ENCODE peak calls at places on chromosomes 1 and 21, in eight cellular contexts. One of them, this sample, is unnamed.
A peak's percentile ranks its signal among the peaks of the same experiment; 100 is the strongest.

GRCh38 chr1:111520040-111520439 is 16.6 kb upstream of the ADORA3 start:
- DNase-seq in tibial artery: no peak
- DNase-seq in thoracic aorta: no peak
- DNase-seq in astrocyte of the spinal cord: no peak
- DNase-seq in psoas muscle: no peak
- DNase-seq in lower leg skin: no peak
- DNase-seq in pancreas: no peak
- DNase-seq in fibroblast of the aortic adventitia: no peak
- DNase-seq in this sample: no peak

GRCh38 chr1:28374297-28374696 is 4.8 kb downstream of the PHACTR4 start:
- DNase-seq in psoas muscle: no peak
- DNase-seq in pancreas: no peak
- DNase-seq in thoracic aorta: no peak
- DNase-seq in astrocyte of the spinal cord: peak; percentile 69
- DNase-seq in fibroblast of the aortic adventitia: peak; percentile 38
- DNase-seq in lower leg skin: no peak
- DNase-seq in tibial artery: no peak
- DNase-seq in this sample: no peak

GRCh38 chr1:70627910-70628309 is 216.8 kb downstream of the CTH start:
- DNase-seq in tibial artery: no peak
- DNase-seq in fibroblast of the aortic adventitia: peak; percentile 3
- DNase-seq in pancreas: no peak
- DNase-seq in lower leg skin: no peak
- DNase-seq in psoas muscle: no peak
- DNase-seq in astrocyte of the spinal cord: no peak
- DNase-seq in thoracic aorta: no peak
- DNase-seq in this sample: no peak

GRCh38 chr1:109252167-109252892 is 3.0 kb downstream of the CELSR2 start:
- DNase-seq in lower leg skin: no peak
- DNase-seq in pancreas: no peak
- DNase-seq in tibial artery: no peak
- DNase-seq in fibroblast of the aortic adventitia: no peak
- DNase-seq in astrocyte of the spinal cord: no peak
- DNase-seq in psoas muscle: peak; percentile 36
- DNase-seq in thoracic aorta: no peak
- DNase-seq in this sample: no peak

GRCh38 chr21:35163381-35163780 is 114.3 kb upstream of the RUNX1 start:
- DNase-seq in astrocyte of the spinal cord: peak; percentile 28
- DNase-seq in lower leg skin: no peak
- DNase-seq in tibial artery: no peak
- DNase-seq in pancreas: no peak
- DNase-seq in fibroblast of the aortic adventitia: no peak
- DNase-seq in thoracic aorta: no peak
- DNase-seq in psoas muscle: no peak
- DNase-seq in this sample: no peak

GRCh38 chr1:53725238-53725689 is 13.7 kb downstream of the GLIS1 start:
- DNase-seq in astrocyte of the spinal cord: peak; percentile 67
- DNase-seq in pancreas: no peak
- DNase-seq in lower leg skin: no peak
- DNase-seq in thoracic aorta: no peak
- DNase-seq in fibroblast of the aortic adventitia: peak; percentile 61
- DNase-seq in tibial artery: no peak
- DNase-seq in psoas muscle: no peak
- DNase-seq in this sample: no peak

GRCh38 chr1:118841521-118841920 is 146.6 kb downstream of the TBX15 start:
- DNase-seq in astrocyte of the spinal cord: no peak
- DNase-seq in fibroblast of the aortic adventitia: no peak
- DNase-seq in lower leg skin: no peak
- DNase-seq in thoracic aorta: no peak
- DNase-seq in pancreas: no peak
- DNase-seq in psoas muscle: no peak
- DNase-seq in tibial artery: no peak
- DNase-seq in this sample: no peak

GRCh38 chr1:167472729-167473529 is 45.4 kb downstream of the CD247 start:
- DNase-seq in fibroblast of the aortic adventitia: no peak
- DNase-seq in lower leg skin: no peak
- DNase-seq in astrocyte of the spinal cord: no peak
- DNase-seq in tibial artery: no peak
- DNase-seq in pancreas: no peak
- DNase-seq in thoracic aorta: no peak
- DNase-seq in psoas muscle: no peak
- DNase-seq in this sample: no peak

GRCh38 chr1:8096105-8097011 is 70.2 kb upstream of the ERRFI1 start:
- DNase-seq in thoracic aorta: no peak
- DNase-seq in lower leg skin: no peak
- DNase-seq in fibroblast of the aortic adventitia: peak; percentile 84
- DNase-seq in pancreas: no peak
- DNase-seq in astrocyte of the spinal cord: peak; percentile 86
- DNase-seq in tibial artery: no peak
- DNase-seq in psoas muscle: no peak
- DNase-seq in this sample: no peak

GRCh38 chr21:43340491-43341348 is 86.2 kb downstream of the SIK1 start:
- DNase-seq in tibial artery: no peak
- DNase-seq in astrocyte of the spinal cord: peak; percentile 89
- DNase-seq in lower leg skin: no peak
- DNase-seq in pancreas: no peak
- DNase-seq in fibroblast of the aortic adventitia: peak; percentile 58
- DNase-seq in psoas muscle: peak; percentile 41
- DNase-seq in thoracic aorta: no peak
- DNase-seq in this sample: no peak

GRCh38 chr1:119814288-119814687 is 3.0 kb upstream of the REG4 start:
- DNase-seq in thoracic aorta: no peak
- DNase-seq in astrocyte of the spinal cord: no peak
- DNase-seq in pancreas: no peak
- DNase-seq in psoas muscle: no peak
- DNase-seq in fibroblast of the aortic adventitia: no peak
- DNase-seq in lower leg skin: no peak
- DNase-seq in tibial artery: no peak
- DNase-seq in this sample: no peak

GRCh38 chr1:110091791-110092190 is 20.5 kb upstream of the UBL4B start:
- DNase-seq in lower leg skin: no peak
- DNase-seq in thoracic aorta: no peak
- DNase-seq in pancreas: no peak
- DNase-seq in astrocyte of the spinal cord: no peak
- DNase-seq in fibroblast of the aortic adventitia: no peak
- DNase-seq in tibial artery: no peak
- DNase-seq in psoas muscle: peak; percentile 3
- DNase-seq in this sample: no peak

GRCh38 chr21:17388226-17388625 is 124.6 kb upstream of the CXADR start:
- DNase-seq in pancreas: no peak
- DNase-seq in lower leg skin: no peak
- DNase-seq in psoas muscle: no peak
- DNase-seq in tibial artery: no peak
- DNase-seq in fibroblast of the aortic adventitia: no peak
- DNase-seq in thoracic aorta: no peak
- DNase-seq in astrocyte of the spinal cord: no peak
- DNase-seq in this sample: no peak

GRCh38 chr1:6141601-6142000 is 38.5 kb downstream of the CHD5 start:
- DNase-seq in fibroblast of the aortic adventitia: no peak
- DNase-seq in psoas muscle: peak; percentile 18
- DNase-seq in lower leg skin: no peak
- DNase-seq in tibial artery: no peak
- DNase-seq in thoracic aorta: no peak
- DNase-seq in pancreas: no peak
- DNase-seq in astrocyte of the spinal cord: no peak
- DNase-seq in this sample: no peak

GRCh38 chr1:212966619-212967018 is 16.3 kb downstream of the VASH2 start:
- DNase-seq in lower leg skin: no peak
- DNase-seq in pancreas: no peak
- DNase-seq in tibial artery: no peak
- DNase-seq in thoracic aorta: no peak
- DNase-seq in psoas muscle: no peak
- DNase-seq in fibroblast of the aortic adventitia: no peak
- DNase-seq in astrocyte of the spinal cord: no peak
- DNase-seq in this sample: no peak

GRCh38 chr1:234997201-234998173 is 131.2 kb downstream of the TOMM20 start:
- DNase-seq in pancreas: peak; percentile 90
- DNase-seq in thoracic aorta: peak; percentile 98
- DNase-seq in fibroblast of the aortic adventitia: peak; percentile 99
- DNase-seq in tibial artery: peak; percentile 100
- DNase-seq in lower leg skin: peak; percentile 100
- DNase-seq in psoas muscle: peak; percentile 100
- DNase-seq in astrocyte of the spinal cord: peak; percentile 100
- DNase-seq in this sample: peak; percentile 99

GRCh38 chr1:25927541-25928265 is 21.5 kb upstream of the STMN1 start:
- DNase-seq in astrocyte of the spinal cord: no peak
- DNase-seq in tibial artery: no peak
- DNase-seq in lower leg skin: no peak
- DNase-seq in thoracic aorta: no peak
- DNase-seq in pancreas: no peak
- DNase-seq in fibroblast of the aortic adventitia: no peak
- DNase-seq in psoas muscle: no peak
- DNase-seq in this sample: no peak

GRCh38 chr1:205933672-205934618 is 9.3 kb downstream of the SLC26A9 start:
- DNase-seq in lower leg skin: no peak
- DNase-seq in fibroblast of the aortic adventitia: peak; percentile 75
- DNase-seq in thoracic aorta: no peak
- DNase-seq in astrocyte of the spinal cord: peak; percentile 77
- DNase-seq in pancreas: peak; percentile 56
- DNase-seq in tibial artery: no peak
- DNase-seq in psoas muscle: peak; percentile 6
- DNase-seq in this sample: no peak

GRCh38 chr1:196407358-196408041 is 200.7 kb downstream of the KCNT2 start:
- DNase-seq in astrocyte of the spinal cord: peak; percentile 87
- DNase-seq in lower leg skin: no peak
- DNase-seq in fibroblast of the aortic adventitia: peak; percentile 60
- DNase-seq in tibial artery: no peak
- DNase-seq in thoracic aorta: no peak
- DNase-seq in pancreas: no peak
- DNase-seq in psoas muscle: no peak
- DNase-seq in this sample: no peak

GRCh38 chr1:51093566-51093965 is 8.5 kb upstream of the C1orf185 start:
- DNase-seq in astrocyte of the spinal cord: peak; percentile 13
- DNase-seq in thoracic aorta: no peak
- DNase-seq in fibroblast of the aortic adventitia: peak; percentile 25
- DNase-seq in psoas muscle: no peak
- DNase-seq in pancreas: no peak
- DNase-seq in tibial artery: no peak
- DNase-seq in lower leg skin: no peak
- DNase-seq in this sample: no peak

GRCh38 chr1:51284487-51284954 is 45.8 kb downstream of the TTC39A start:
- DNase-seq in psoas muscle: no peak
- DNase-seq in astrocyte of the spinal cord: peak; percentile 28
- DNase-seq in thoracic aorta: no peak
- DNase-seq in lower leg skin: no peak
- DNase-seq in fibroblast of the aortic adventitia: peak; percentile 59
- DNase-seq in pancreas: peak; percentile 64
- DNase-seq in tibial artery: no peak
- DNase-seq in this sample: no peak

GRCh38 chr1:206907304-206907991 is 10.2 kb downstream of the IL24 start:
- DNase-seq in astrocyte of the spinal cord: no peak
- DNase-seq in fibroblast of the aortic adventitia: no peak
- DNase-seq in lower leg skin: no peak
- DNase-seq in psoas muscle: peak; percentile 53
- DNase-seq in thoracic aorta: no peak
- DNase-seq in pancreas: peak; percentile 30
- DNase-seq in tibial artery: peak; percentile 57
- DNase-seq in this sample: no peak

DNA sequence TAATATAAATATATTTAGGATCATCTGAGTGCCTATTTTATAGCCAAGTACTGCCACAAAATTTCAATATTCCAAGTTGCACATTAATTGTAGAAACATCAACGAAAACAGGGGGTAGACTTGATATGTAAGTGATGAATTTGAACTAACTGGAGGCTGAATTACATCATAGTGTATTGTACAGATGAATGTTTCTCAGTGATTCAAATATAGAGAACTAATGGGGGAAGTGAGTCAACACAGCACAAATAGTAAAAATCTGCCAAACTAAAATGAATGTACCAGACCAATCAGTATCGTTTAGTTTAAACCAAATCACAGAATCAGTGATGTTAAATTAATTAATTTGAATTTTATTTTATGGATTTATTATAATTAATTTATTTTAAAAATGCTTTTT is 42.8 kb downstream of the RTCA start:
- DNase-seq in astrocyte of the spinal cord: peak; percentile 23
- DNase-seq in pancreas: no peak
- DNase-seq in lower leg skin: no peak
- DNase-seq in fibroblast of the aortic adventitia: peak; percentile 62
- DNase-seq in psoas muscle: no peak
- DNase-seq in tibial artery: no peak
- DNase-seq in thoracic aorta: no peak
- DNase-seq in this sample: no peak
- TF ChIP-seq CTCF in astrocyte of the spinal cord: no peak
- TF ChIP-seq CTCF in pancreas: no peak
- TF ChIP-seq CTCF in lower leg skin: no peak
- TF ChIP-seq CTCF in fibroblast of the aortic adventitia: no peak
- TF ChIP-seq CTCF in psoas muscle: no peak
- TF ChIP-seq CTCF in tibial artery: no peak
- TF ChIP-seq CTCF in thoracic aorta: no peak
- TF ChIP-seq CTCF in this sample: no peak

GRCh38 chr1:176987016-176987415 is 177.5 kb downstream of the ASTN1 start:
- DNase-seq in thoracic aorta: no peak
- DNase-seq in fibroblast of the aortic adventitia: peak; percentile 10
- DNase-seq in lower leg skin: no peak
- DNase-seq in pancreas: no peak
- DNase-seq in psoas muscle: no peak
- DNase-seq in tibial artery: no peak
- DNase-seq in astrocyte of the spinal cord: no peak
- DNase-seq in this sample: no peak
- TF ChIP-seq CTCF in thoracic aorta: no peak
- TF ChIP-seq CTCF in fibroblast of the aortic adventitia: no peak
- TF ChIP-seq CTCF in lower leg skin: no peak
- TF ChIP-seq CTCF in pancreas: no peak
- TF ChIP-seq CTCF in psoas muscle: no peak
- TF ChIP-seq CTCF in tibial artery: no peak
- TF ChIP-seq CTCF in astrocyte of the spinal cord: no peak
- TF ChIP-seq CTCF in this sample: no peak

GRCh38 chr1:23178931-23179330 is 10.3 kb upstream of the LUZP1 start:
- DNase-seq in tibial artery: no peak
- DNase-seq in lower leg skin: no peak
- DNase-seq in pancreas: no peak
- DNase-seq in psoas muscle: no peak
- DNase-seq in fibroblast of the aortic adventitia: peak; percentile 43
- DNase-seq in astrocyte of the spinal cord: peak; percentile 36
- DNase-seq in thoracic aorta: no peak
- DNase-seq in this sample: no peak
- TF ChIP-seq CTCF in tibial artery: peak; percentile 27
- TF ChIP-seq CTCF in lower leg skin: no peak
- TF ChIP-seq CTCF in pancreas: no peak
- TF ChIP-seq CTCF in psoas muscle: peak; percentile 26
- TF ChIP-seq CTCF in fibroblast of the aortic adventitia: peak; percentile 54
- TF ChIP-seq CTCF in astrocyte of the spinal cord: peak; percentile 35
- TF ChIP-seq CTCF in thoracic aorta: peak; percentile 42
- TF ChIP-seq CTCF in this sample: no peak

GRCh38 chr1:43389326-43390313 is at the start of the genes MED8 and SZT2:
- DNase-seq in thoracic aorta: peak; percentile 83
- DNase-seq in psoas muscle: peak; percentile 97
- DNase-seq in lower leg skin: peak; percentile 99
- DNase-seq in tibial artery: peak; percentile 98
- DNase-seq in pancreas: peak; percentile 97
- DNase-seq in fibroblast of the aortic adventitia: peak; percentile 94
- DNase-seq in astrocyte of the spinal cord: peak; percentile 91
- DNase-seq in this sample: peak; percentile 96
- TF ChIP-seq CTCF in thoracic aorta: no peak
- TF ChIP-seq CTCF in psoas muscle: no peak
- TF ChIP-seq CTCF in lower leg skin: no peak
- TF ChIP-seq CTCF in tibial artery: no peak
- TF ChIP-seq CTCF in pancreas: no peak
- TF ChIP-seq CTCF in fibroblast of the aortic adventitia: no peak
- TF ChIP-seq CTCF in astrocyte of the spinal cord: no peak
- TF ChIP-seq CTCF in this sample: no peak

GRCh38 chr1:147273409-147274307 is 31.2 kb downstream of the CHD1L start:
- DNase-seq in tibial artery: no peak
- DNase-seq in fibroblast of the aortic adventitia: peak; percentile 93
- DNase-seq in pancreas: no peak
- DNase-seq in thoracic aorta: no peak
- DNase-seq in psoas muscle: no peak
- DNase-seq in astrocyte of the spinal cord: peak; percentile 87
- DNase-seq in lower leg skin: no peak
- DNase-seq in this sample: no peak
- TF ChIP-seq CTCF in tibial artery: peak; percentile 48
- TF ChIP-seq CTCF in fibroblast of the aortic adventitia: peak; percentile 38
- TF ChIP-seq CTCF in pancreas: peak; percentile 17
- TF ChIP-seq CTCF in thoracic aorta: peak; percentile 33
- TF ChIP-seq CTCF in psoas muscle: peak; percentile 47
- TF ChIP-seq CTCF in astrocyte of the spinal cord: peak; percentile 39
- TF ChIP-seq CTCF in lower leg skin: no peak
- TF ChIP-seq CTCF in this sample: no peak

This sample was measured in omental fat pad.